ENCODE peak calls at places on chromosomes 1 and 21, in five cellular contexts. F is GM23338, R is HCT116, A is transverse colon, K is stomach. W is an unnamed sample. For H3K36me3, the result is how much of the 10 kb centered on the place peaks cover.

GRCh38 chr1:55232448-55233148 is 17.4 kb upstream of the USP24 start:
- DNase-seq in F (peak), R (no peak), A (no peak), K (no peak), W (no peak)

GRCh38 chr1:27413004-27413403 is 20.6 kb downstream of the GPR3 start:
- DNase-seq in F (no peak), R (no peak), A (no peak), K (no peak), W (no peak)

GRCh38 chr1:1179983-1180861 is 6.5 kb downstream of the TTLL10 start:
- DNase-seq in F (peak), R (no peak), A (peak), K (no peak), W (no peak)

GRCh38 chr1:210828996-210829596 is 304.9 kb downstream of the KCNH1 start:
- DNase-seq in F (no peak), R (no peak), A (no peak), K (no peak), W (no peak)

GRCh38 chr1:174023438-174023837 is 1.3 kb upstream of the RC3H1 start:
- DNase-seq in F (peak), R (peak), A (peak), K (peak), W (peak)

GRCh38 chr1:171566467-171566866 is 55.6 kb upstream of the MYOCOS start:
- DNase-seq in F (peak), R (no peak), A (no peak), K (no peak), W (no peak)

GRCh38 chr1:89540406-89540970 is 15.9 kb downstream of the LRRC8B start:
- DNase-seq in F (no peak), R (no peak), A (no peak), K (no peak), W (no peak)

GRCh38 chr21:21458124-21458631 is 460.0 kb downstream of the NCAM2 start:
- DNase-seq in F (no peak), R (no peak), A (no peak), K (no peak), W (no peak)

GRCh38 chr1:165303415-165303814 is 53.1 kb downstream of the LMX1A start:
- DNase-seq in F (peak), R (no peak), A (no peak), K (no peak), W (no peak)

GRCh38 chr1:197915217-197915616 is 2.0 kb upstream of the LHX9 start:
- DNase-seq in F (peak), R (no peak), A (no peak), K (no peak), W (no peak)

GRCh38 chr1:223425550-223425949 is 32.3 kb downstream of the CCDC185 start:
- DNase-seq in F (no peak), R (no peak), A (no peak), K (no peak), W (no peak)

GRCh38 chr1:234848972-234849641 is 239.1 kb upstream of the IRF2BP2 start:
- DNase-seq in F (no peak), R (no peak), A (no peak), K (no peak), W (no peak)

GRCh38 chr1:203794764-203795381 is 550 bp upstream of the ZBED6 start:
- DNase-seq in F (no peak), R (no peak), A (no peak), K (no peak), W (peak)

GRCh38 chr1:39184354-39184818 is 20.1 kb upstream of the MACF1 start:
- DNase-seq in F (no peak), R (no peak), A (no peak), K (no peak), W (no peak)

GRCh38 chr1:42873670-42874069 is 27.3 kb downstream of the ZNF691 start:
- DNase-seq in F (no peak), R (no peak), A (no peak), K (no peak), W (no peak)

GRCh38 chr1:246319111-246319510 is 188.0 kb downstream of the SMYD3 start:
- DNase-seq in F (no peak), R (no peak), A (no peak), K (no peak), W (no peak)

GRCh38 chr21:26769613-26770188 is 75.5 kb downstream of the ADAMTS1 start:
- DNase-seq in F (peak), R (no peak), A (no peak), K (no peak), W (no peak)

GRCh38 chr21:46121286-46122221 is 23.6 kb downstream of the COL6A2 start:
- DNase-seq in F (no peak), R (no peak), A (peak), K (peak), W (no peak)

GRCh38 chr1:229024528-229025119 is 246.3 kb upstream of the RAB4A start:
- DNase-seq in F (no peak), R (peak), A (peak), K (peak), W (no peak)

GRCh38 chr1:164640673-164641352 is 81.8 kb downstream of the PBX1 start:
- DNase-seq in F (no peak), R (no peak), A (no peak), K (peak), W (no peak)

GRCh38 chr21:41573902-41574690 is 66.1 kb upstream of the TMPRSS2 start:
- DNase-seq in F (no peak), R (no peak), A (peak), K (no peak), W (no peak)

GRCh38 chr1:25754421-25755195 is 45.4 kb upstream of the SELENON start:
- DNase-seq in F (peak), R (no peak), A (no peak), K (no peak), W (no peak)

GRCh38 chr1:7490576-7490975 is 280.5 kb upstream of the VAMP3 start:
- DNase-seq in F (no peak), R (no peak), A (no peak), K (no peak), W (no peak)

GRCh38 chr1:164755674-164756073 is 196.7 kb downstream of the PBX1 start:
- DNase-seq in F (no peak), R (no peak), A (no peak), K (no peak), W (no peak)

GRCh38 chr1:86441581-86441980 is 17.6 kb downstream of the CLCA2 start:
- DNase-seq in F (no peak), R (no peak), A (peak), K (no peak), W (no peak)

GRCh38 chr1:178283409-178283808 is 189.5 kb downstream of the RASAL2 start:
- DNase-seq in F (peak), R (no peak), A (no peak), K (no peak), W (peak)
- TF ChIP-seq POLR2AphosphoS5 in F (peak), R (no peak), A (no peak), K (no peak), W (no peak)

GRCh38 chr1:33430751-33431593 is at the start of gene PHC2:
- DNase-seq in F (peak), R (peak), A (peak), K (peak), W (peak)
- TF ChIP-seq CTCF in F (peak), R (no peak), A (peak), K (no peak), W (no peak)

GRCh38 chr1:79588719-79589118 is 582.2 kb upstream of the ADGRL4 start:
- DNase-seq in F (peak), R (no peak), A (no peak), K (no peak), W (no peak)
- H3K36me3 ChIP-seq in F (under half), R (under half), A (under half), K (under half), W (under half)

DNA sequence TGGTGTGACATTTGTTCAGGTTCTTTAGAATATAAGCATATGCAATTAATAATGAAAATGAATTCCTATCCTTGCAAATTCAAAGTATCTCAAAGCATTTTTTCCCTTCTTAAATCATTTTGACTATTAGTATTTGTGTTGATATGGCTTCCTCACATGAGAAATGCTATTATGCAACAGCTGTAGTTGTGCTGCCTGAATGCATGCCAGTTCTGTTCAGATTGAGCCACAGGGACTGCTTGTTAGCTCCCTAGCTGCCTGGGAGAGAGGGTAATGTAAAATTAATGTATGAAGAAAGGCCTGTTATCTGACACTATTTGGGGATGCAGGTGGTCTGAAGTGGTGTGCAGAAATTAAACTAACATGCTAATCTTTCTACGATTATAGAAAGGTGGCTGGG is 45.5 kb downstream of the CACHD1 start:
- DNase-seq in F (no peak), R (no peak), A (peak), K (peak), W (no peak)
- TF ChIP-seq POLR2AphosphoS5 in F (no peak), R (no peak), A (no peak), K (no peak), W (no peak)

GRCh38 chr1:153040950-153041631 is at the start of gene SPRR2D:
- DNase-seq in F (no peak), R (peak), A (no peak), K (no peak), W (no peak)
- TF ChIP-seq CTCF in F (no peak), R (no peak), A (no peak), K (no peak), W (no peak)

DNA sequence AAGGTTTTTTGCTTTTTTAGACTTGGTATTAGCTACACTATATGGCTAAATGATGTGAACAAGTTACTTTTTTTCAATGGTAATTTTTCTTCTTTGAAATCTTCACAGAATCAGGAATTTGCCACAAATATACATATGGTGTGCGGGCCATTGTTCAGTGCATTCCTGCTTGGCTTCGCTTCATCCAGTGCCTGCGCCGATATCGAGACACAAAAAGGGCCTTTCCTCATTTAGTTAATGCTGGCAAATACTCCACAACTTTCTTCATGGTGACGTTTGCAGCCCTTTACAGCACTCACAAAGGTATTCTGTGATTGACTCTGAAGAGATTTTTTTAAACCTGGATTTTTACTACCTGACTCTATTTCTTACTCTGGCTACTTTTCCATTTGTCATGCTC is 76.3 kb upstream of the KIAA1614 start:
- DNase-seq in F (peak), R (no peak), A (no peak), K (no peak), W (no peak)
- H3K36me3 ChIP-seq in F (under half), R (under half), A (under half), K (under half), W (under half)

GRCh38 chr1:201288007-201288406 is 4.7 kb downstream of the PKP1 start:
- DNase-seq in F (no peak), R (no peak), A (no peak), K (no peak), W (no peak)
- TF ChIP-seq POLR2AphosphoS5 in F (no peak), R (no peak), A (no peak), K (no peak), W (no peak)

GRCh38 chr1:230174041-230174440 is 107.0 kb downstream of the GALNT2 start:
- DNase-seq in F (no peak), R (no peak), A (no peak), K (no peak), W (no peak)

GRCh38 chr1:230179249-230179648 is 112.2 kb downstream of the GALNT2 start:
- DNase-seq in F (no peak), R (no peak), A (no peak), K (no peak), W (no peak)

GRCh38 chr1:230175839-230176238 is 108.8 kb downstream of the GALNT2 start:
- DNase-seq in F (no peak), R (no peak), A (no peak), K (no peak), W (no peak)

GRCh38 chr1:230174765-230175747 is 108.0 kb downstream of the GALNT2 start:
- DNase-seq in F (no peak), R (no peak), A (peak), K (no peak), W (no peak)

GRCh38 chr1:230176871-230177411 is 109.9 kb downstream of the GALNT2 start:
- DNase-seq in F (no peak), R (no peak), A (peak), K (no peak), W (no peak)
- TF ChIP-seq CTCF in F (no peak), R (no peak), A (no peak), K (no peak), W (no peak)